ENCODE peak calls at places on chromosomes 1 and 21, in eight cellular contexts. One of them, this sample, is unnamed.

GRCh38 chr1:56584910-56585528 is 5.7 kb upstream of the PLPP3 start:
- DNase-seq in cardiac septum: no peak
- DNase-seq in ACHN: peak
- DNase-seq in NCI-H1930: no peak
- DNase-seq in activated T-helper 1 cell treated with anti-CD3 and anti-CD28 coated beads, Interleukin-12 subunit alpha, Interleukin-12 subunit beta, Interleukin-2, Interleukin-4 antibody, amounts not matched to agents 30 ng/mL and 10 ng/mL and 1 ng/mL, durations not matched to agents 14 hours and 24 hours and 36 hours: no peak
- DNase-seq in activated CD4-positive, alpha-beta memory T cell treated with anti-CD3 and anti-CD28 coated beads for 36 hours: no peak
- DNase-seq in keratinocyte: no peak
- DNase-seq in KBM-7: peak
- DNase-seq in this sample: peak

GRCh38 chr1:180636138-180636537 is 4.3 kb downstream of the XPR1 start:
- DNase-seq in keratinocyte: no peak
- DNase-seq in ACHN: peak
- DNase-seq in activated CD4-positive, alpha-beta memory T cell treated with anti-CD3 and anti-CD28 coated beads for 36 hours: no peak
- DNase-seq in KBM-7: no peak
- DNase-seq in NCI-H1930: no peak
- DNase-seq in cardiac septum: no peak
- DNase-seq in activated T-helper 1 cell treated with anti-CD3 and anti-CD28 coated beads, Interleukin-12 subunit alpha, Interleukin-12 subunit beta, Interleukin-2, Interleukin-4 antibody, amounts not matched to agents 30 ng/mL and 10 ng/mL and 1 ng/mL, durations not matched to agents 14 hours and 24 hours and 36 hours: no peak
- DNase-seq in this sample: no peak

GRCh38 chr1:30083800-30084464 is 639.5 kb downstream of the MATN1 start:
- DNase-seq in KBM-7: no peak
- DNase-seq in activated CD4-positive, alpha-beta memory T cell treated with anti-CD3 and anti-CD28 coated beads for 36 hours: no peak
- DNase-seq in keratinocyte: no peak
- DNase-seq in ACHN: peak
- DNase-seq in NCI-H1930: no peak
- DNase-seq in cardiac septum: no peak
- DNase-seq in activated T-helper 1 cell treated with anti-CD3 and anti-CD28 coated beads, Interleukin-12 subunit alpha, Interleukin-12 subunit beta, Interleukin-2, Interleukin-4 antibody, amounts not matched to agents 30 ng/mL and 10 ng/mL and 1 ng/mL, durations not matched to agents 14 hours and 24 hours and 36 hours: no peak
- DNase-seq in this sample: peak

GRCh38 chr1:239025997-239026694 is 360.2 kb upstream of the CHRM3 start:
- DNase-seq in KBM-7: no peak
- DNase-seq in NCI-H1930: peak
- DNase-seq in activated T-helper 1 cell treated with anti-CD3 and anti-CD28 coated beads, Interleukin-12 subunit alpha, Interleukin-12 subunit beta, Interleukin-2, Interleukin-4 antibody, amounts not matched to agents 30 ng/mL and 10 ng/mL and 1 ng/mL, durations not matched to agents 14 hours and 24 hours and 36 hours: no peak
- DNase-seq in activated CD4-positive, alpha-beta memory T cell treated with anti-CD3 and anti-CD28 coated beads for 36 hours: no peak
- DNase-seq in keratinocyte: no peak
- DNase-seq in ACHN: no peak
- DNase-seq in cardiac septum: no peak
- DNase-seq in this sample: no peak

GRCh38 chr1:67843335-67843734 is 10.1 kb upstream of the GNG12 start:
- DNase-seq in ACHN: no peak
- DNase-seq in keratinocyte: no peak
- DNase-seq in cardiac septum: no peak
- DNase-seq in NCI-H1930: no peak
- DNase-seq in activated T-helper 1 cell treated with anti-CD3 and anti-CD28 coated beads, Interleukin-12 subunit alpha, Interleukin-12 subunit beta, Interleukin-2, Interleukin-4 antibody, amounts not matched to agents 30 ng/mL and 10 ng/mL and 1 ng/mL, durations not matched to agents 14 hours and 24 hours and 36 hours: no peak
- DNase-seq in KBM-7: no peak
- DNase-seq in activated CD4-positive, alpha-beta memory T cell treated with anti-CD3 and anti-CD28 coated beads for 36 hours: no peak
- DNase-seq in this sample: no peak

GRCh38 chr1:204265665-204266064 is 51.9 kb upstream of the GOLT1A start:
- DNase-seq in cardiac septum: no peak
- DNase-seq in KBM-7: no peak
- DNase-seq in keratinocyte: no peak
- DNase-seq in ACHN: no peak
- DNase-seq in activated CD4-positive, alpha-beta memory T cell treated with anti-CD3 and anti-CD28 coated beads for 36 hours: no peak
- DNase-seq in activated T-helper 1 cell treated with anti-CD3 and anti-CD28 coated beads, Interleukin-12 subunit alpha, Interleukin-12 subunit beta, Interleukin-2, Interleukin-4 antibody, amounts not matched to agents 30 ng/mL and 10 ng/mL and 1 ng/mL, durations not matched to agents 14 hours and 24 hours and 36 hours: no peak
- DNase-seq in NCI-H1930: no peak
- DNase-seq in this sample: no peak

GRCh38 chr1:7432102-7432895 is 338.8 kb upstream of the VAMP3 start:
- DNase-seq in keratinocyte: no peak
- DNase-seq in activated T-helper 1 cell treated with anti-CD3 and anti-CD28 coated beads, Interleukin-12 subunit alpha, Interleukin-12 subunit beta, Interleukin-2, Interleukin-4 antibody, amounts not matched to agents 30 ng/mL and 10 ng/mL and 1 ng/mL, durations not matched to agents 14 hours and 24 hours and 36 hours: no peak
- DNase-seq in cardiac septum: no peak
- DNase-seq in activated CD4-positive, alpha-beta memory T cell treated with anti-CD3 and anti-CD28 coated beads for 36 hours: no peak
- DNase-seq in NCI-H1930: no peak
- DNase-seq in KBM-7: no peak
- DNase-seq in ACHN: no peak
- DNase-seq in this sample: no peak

GRCh38 chr1:197063212-197063611 is 3.8 kb downstream of the F13B start:
- DNase-seq in KBM-7: peak
- DNase-seq in ACHN: no peak
- DNase-seq in activated T-helper 1 cell treated with anti-CD3 and anti-CD28 coated beads, Interleukin-12 subunit alpha, Interleukin-12 subunit beta, Interleukin-2, Interleukin-4 antibody, amounts not matched to agents 30 ng/mL and 10 ng/mL and 1 ng/mL, durations not matched to agents 14 hours and 24 hours and 36 hours: no peak
- DNase-seq in activated CD4-positive, alpha-beta memory T cell treated with anti-CD3 and anti-CD28 coated beads for 36 hours: no peak
- DNase-seq in cardiac septum: no peak
- DNase-seq in NCI-H1930: no peak
- DNase-seq in keratinocyte: no peak
- DNase-seq in this sample: no peak

GRCh38 chr1:116166655-116167054 is 55.5 kb downstream of the MAB21L3 start:
- DNase-seq in activated T-helper 1 cell treated with anti-CD3 and anti-CD28 coated beads, Interleukin-12 subunit alpha, Interleukin-12 subunit beta, Interleukin-2, Interleukin-4 antibody, amounts not matched to agents 30 ng/mL and 10 ng/mL and 1 ng/mL, durations not matched to agents 14 hours and 24 hours and 36 hours: no peak
- DNase-seq in NCI-H1930: no peak
- DNase-seq in keratinocyte: no peak
- DNase-seq in cardiac septum: no peak
- DNase-seq in ACHN: no peak
- DNase-seq in KBM-7: no peak
- DNase-seq in activated CD4-positive, alpha-beta memory T cell treated with anti-CD3 and anti-CD28 coated beads for 36 hours: no peak
- DNase-seq in this sample: no peak

GRCh38 chr1:6131561-6131960 is 48.6 kb downstream of the CHD5 start:
- DNase-seq in activated CD4-positive, alpha-beta memory T cell treated with anti-CD3 and anti-CD28 coated beads for 36 hours: no peak
- DNase-seq in NCI-H1930: no peak
- DNase-seq in keratinocyte: no peak
- DNase-seq in cardiac septum: peak
- DNase-seq in activated T-helper 1 cell treated with anti-CD3 and anti-CD28 coated beads, Interleukin-12 subunit alpha, Interleukin-12 subunit beta, Interleukin-2, Interleukin-4 antibody, amounts not matched to agents 30 ng/mL and 10 ng/mL and 1 ng/mL, durations not matched to agents 14 hours and 24 hours and 36 hours: no peak
- DNase-seq in ACHN: no peak
- DNase-seq in KBM-7: no peak
- DNase-seq in this sample: no peak

GRCh38 chr1:165116732-165117131 is 239.8 kb downstream of the LMX1A start:
- DNase-seq in KBM-7: no peak
- DNase-seq in keratinocyte: peak
- DNase-seq in cardiac septum: no peak
- DNase-seq in ACHN: peak
- DNase-seq in NCI-H1930: no peak
- DNase-seq in activated T-helper 1 cell treated with anti-CD3 and anti-CD28 coated beads, Interleukin-12 subunit alpha, Interleukin-12 subunit beta, Interleukin-2, Interleukin-4 antibody, amounts not matched to agents 30 ng/mL and 10 ng/mL and 1 ng/mL, durations not matched to agents 14 hours and 24 hours and 36 hours: no peak
- DNase-seq in activated CD4-positive, alpha-beta memory T cell treated with anti-CD3 and anti-CD28 coated beads for 36 hours: no peak
- DNase-seq in this sample: peak

GRCh38 chr21:44414291-44415072 is 40.8 kb upstream of the LRRC3 start:
- DNase-seq in activated T-helper 1 cell treated with anti-CD3 and anti-CD28 coated beads, Interleukin-12 subunit alpha, Interleukin-12 subunit beta, Interleukin-2, Interleukin-4 antibody, amounts not matched to agents 30 ng/mL and 10 ng/mL and 1 ng/mL, durations not matched to agents 14 hours and 24 hours and 36 hours: no peak
- DNase-seq in KBM-7: no peak
- DNase-seq in keratinocyte: no peak
- DNase-seq in NCI-H1930: no peak
- DNase-seq in activated CD4-positive, alpha-beta memory T cell treated with anti-CD3 and anti-CD28 coated beads for 36 hours: no peak
- DNase-seq in ACHN: no peak
- DNase-seq in cardiac septum: peak
- DNase-seq in this sample: peak

GRCh38 chr1:64182207-64182606 is 21.2 kb upstream of the UBE2U start:
- DNase-seq in NCI-H1930: no peak
- DNase-seq in activated CD4-positive, alpha-beta memory T cell treated with anti-CD3 and anti-CD28 coated beads for 36 hours: no peak
- DNase-seq in cardiac septum: no peak
- DNase-seq in keratinocyte: no peak
- DNase-seq in KBM-7: no peak
- DNase-seq in ACHN: no peak
- DNase-seq in activated T-helper 1 cell treated with anti-CD3 and anti-CD28 coated beads, Interleukin-12 subunit alpha, Interleukin-12 subunit beta, Interleukin-2, Interleukin-4 antibody, amounts not matched to agents 30 ng/mL and 10 ng/mL and 1 ng/mL, durations not matched to agents 14 hours and 24 hours and 36 hours: no peak
- DNase-seq in this sample: no peak

GRCh38 chr1:62209931-62210595 is 15.4 kb downstream of the L1TD1 start:
- DNase-seq in activated CD4-positive, alpha-beta memory T cell treated with anti-CD3 and anti-CD28 coated beads for 36 hours: no peak
- DNase-seq in NCI-H1930: no peak
- DNase-seq in ACHN: no peak
- DNase-seq in cardiac septum: peak
- DNase-seq in KBM-7: no peak
- DNase-seq in activated T-helper 1 cell treated with anti-CD3 and anti-CD28 coated beads, Interleukin-12 subunit alpha, Interleukin-12 subunit beta, Interleukin-2, Interleukin-4 antibody, amounts not matched to agents 30 ng/mL and 10 ng/mL and 1 ng/mL, durations not matched to agents 14 hours and 24 hours and 36 hours: no peak
- DNase-seq in keratinocyte: peak
- DNase-seq in this sample: no peak

GRCh38 chr21:17495680-17496079 is 17.2 kb upstream of the CXADR start:
- DNase-seq in keratinocyte: no peak
- DNase-seq in NCI-H1930: no peak
- DNase-seq in activated T-helper 1 cell treated with anti-CD3 and anti-CD28 coated beads, Interleukin-12 subunit alpha, Interleukin-12 subunit beta, Interleukin-2, Interleukin-4 antibody, amounts not matched to agents 30 ng/mL and 10 ng/mL and 1 ng/mL, durations not matched to agents 14 hours and 24 hours and 36 hours: no peak
- DNase-seq in ACHN: no peak
- DNase-seq in cardiac septum: no peak
- DNase-seq in KBM-7: no peak
- DNase-seq in activated CD4-positive, alpha-beta memory T cell treated with anti-CD3 and anti-CD28 coated beads for 36 hours: no peak
- DNase-seq in this sample: peak

GRCh38 chr1:72000809-72001208 is 281.5 kb downstream of the NEGR1 start:
- DNase-seq in activated CD4-positive, alpha-beta memory T cell treated with anti-CD3 and anti-CD28 coated beads for 36 hours: no peak
- DNase-seq in KBM-7: peak
- DNase-seq in ACHN: peak
- DNase-seq in keratinocyte: peak
- DNase-seq in cardiac septum: no peak
- DNase-seq in activated T-helper 1 cell treated with anti-CD3 and anti-CD28 coated beads, Interleukin-12 subunit alpha, Interleukin-12 subunit beta, Interleukin-2, Interleukin-4 antibody, amounts not matched to agents 30 ng/mL and 10 ng/mL and 1 ng/mL, durations not matched to agents 14 hours and 24 hours and 36 hours: no peak
- DNase-seq in NCI-H1930: no peak
- DNase-seq in this sample: no peak

GRCh38 chr1:48362901-48363300 is 109.1 kb downstream of the SPATA6 start:
- DNase-seq in ACHN: no peak
- DNase-seq in keratinocyte: no peak
- DNase-seq in KBM-7: no peak
- DNase-seq in NCI-H1930: no peak
- DNase-seq in activated CD4-positive, alpha-beta memory T cell treated with anti-CD3 and anti-CD28 coated beads for 36 hours: no peak
- DNase-seq in activated T-helper 1 cell treated with anti-CD3 and anti-CD28 coated beads, Interleukin-12 subunit alpha, Interleukin-12 subunit beta, Interleukin-2, Interleukin-4 antibody, amounts not matched to agents 30 ng/mL and 10 ng/mL and 1 ng/mL, durations not matched to agents 14 hours and 24 hours and 36 hours: no peak
- DNase-seq in cardiac septum: no peak
- DNase-seq in this sample: no peak

GRCh38 chr1:62593825-62594394 is 3.4 kb upstream of the ANGPTL3 start:
- DNase-seq in keratinocyte: no peak
- DNase-seq in NCI-H1930: no peak
- DNase-seq in ACHN: no peak
- DNase-seq in activated T-helper 1 cell treated with anti-CD3 and anti-CD28 coated beads, Interleukin-12 subunit alpha, Interleukin-12 subunit beta, Interleukin-2, Interleukin-4 antibody, amounts not matched to agents 30 ng/mL and 10 ng/mL and 1 ng/mL, durations not matched to agents 14 hours and 24 hours and 36 hours: no peak
- DNase-seq in KBM-7: no peak
- DNase-seq in cardiac septum: no peak
- DNase-seq in activated CD4-positive, alpha-beta memory T cell treated with anti-CD3 and anti-CD28 coated beads for 36 hours: no peak
- DNase-seq in this sample: no peak

GRCh38 chr1:9670085-9670484 is 18.6 kb downstream of the PIK3CD start:
- DNase-seq in NCI-H1930: no peak
- DNase-seq in cardiac septum: no peak
- DNase-seq in activated T-helper 1 cell treated with anti-CD3 and anti-CD28 coated beads, Interleukin-12 subunit alpha, Interleukin-12 subunit beta, Interleukin-2, Interleukin-4 antibody, amounts not matched to agents 30 ng/mL and 10 ng/mL and 1 ng/mL, durations not matched to agents 14 hours and 24 hours and 36 hours: no peak
- DNase-seq in KBM-7: peak
- DNase-seq in activated CD4-positive, alpha-beta memory T cell treated with anti-CD3 and anti-CD28 coated beads for 36 hours: peak
- DNase-seq in keratinocyte: no peak
- DNase-seq in ACHN: no peak
- DNase-seq in this sample: no peak

GRCh38 chr1:1400576-1401456 is 1.7 kb upstream of the CCNL2 start:
- DNase-seq in activated T-helper 1 cell treated with anti-CD3 and anti-CD28 coated beads, Interleukin-12 subunit alpha, Interleukin-12 subunit beta, Interleukin-2, Interleukin-4 antibody, amounts not matched to agents 30 ng/mL and 10 ng/mL and 1 ng/mL, durations not matched to agents 14 hours and 24 hours and 36 hours: no peak
- DNase-seq in cardiac septum: no peak
- DNase-seq in KBM-7: no peak
- DNase-seq in ACHN: no peak
- DNase-seq in NCI-H1930: no peak
- DNase-seq in activated CD4-positive, alpha-beta memory T cell treated with anti-CD3 and anti-CD28 coated beads for 36 hours: no peak
- DNase-seq in keratinocyte: no peak
- DNase-seq in this sample: peak

GRCh38 chr1:185155600-185156320 is 993 bp downstream of the TRMT1L start:
- DNase-seq in activated CD4-positive, alpha-beta memory T cell treated with anti-CD3 and anti-CD28 coated beads for 36 hours: no peak
- DNase-seq in ACHN: peak
- DNase-seq in activated T-helper 1 cell treated with anti-CD3 and anti-CD28 coated beads, Interleukin-12 subunit alpha, Interleukin-12 subunit beta, Interleukin-2, Interleukin-4 antibody, amounts not matched to agents 30 ng/mL and 10 ng/mL and 1 ng/mL, durations not matched to agents 14 hours and 24 hours and 36 hours: no peak
- DNase-seq in NCI-H1930: no peak
- DNase-seq in cardiac septum: no peak
- DNase-seq in KBM-7: peak
- DNase-seq in keratinocyte: no peak
- DNase-seq in this sample: peak

GRCh38 chr21:22575165-22575584 is 1577.0 kb downstream of the NCAM2 start:
- DNase-seq in KBM-7: peak
- DNase-seq in activated CD4-positive, alpha-beta memory T cell treated with anti-CD3 and anti-CD28 coated beads for 36 hours: no peak
- DNase-seq in cardiac septum: no peak
- DNase-seq in NCI-H1930: no peak
- DNase-seq in ACHN: peak
- DNase-seq in keratinocyte: no peak
- DNase-seq in activated T-helper 1 cell treated with anti-CD3 and anti-CD28 coated beads, Interleukin-12 subunit alpha, Interleukin-12 subunit beta, Interleukin-2, Interleukin-4 antibody, amounts not matched to agents 30 ng/mL and 10 ng/mL and 1 ng/mL, durations not matched to agents 14 hours and 24 hours and 36 hours: no peak
- DNase-seq in this sample: peak

GRCh38 chr1:9084883-9085282 is 15.4 kb upstream of the SLC2A5 start:
- DNase-seq in activated T-helper 1 cell treated with anti-CD3 and anti-CD28 coated beads, Interleukin-12 subunit alpha, Interleukin-12 subunit beta, Interleukin-2, Interleukin-4 antibody, amounts not matched to agents 30 ng/mL and 10 ng/mL and 1 ng/mL, durations not matched to agents 14 hours and 24 hours and 36 hours: no peak
- DNase-seq in cardiac septum: no peak
- DNase-seq in ACHN: no peak
- DNase-seq in keratinocyte: no peak
- DNase-seq in KBM-7: no peak
- DNase-seq in activated CD4-positive, alpha-beta memory T cell treated with anti-CD3 and anti-CD28 coated beads for 36 hours: no peak
- DNase-seq in NCI-H1930: no peak
- DNase-seq in this sample: peak

GRCh38 chr1:205810448-205811157 is 2.4 kb downstream of the SLC41A1 start:
- DNase-seq in keratinocyte: no peak
- DNase-seq in cardiac septum: no peak
- DNase-seq in KBM-7: peak
- DNase-seq in ACHN: no peak
- DNase-seq in NCI-H1930: no peak
- DNase-seq in activated CD4-positive, alpha-beta memory T cell treated with anti-CD3 and anti-CD28 coated beads for 36 hours: no peak
- DNase-seq in activated T-helper 1 cell treated with anti-CD3 and anti-CD28 coated beads, Interleukin-12 subunit alpha, Interleukin-12 subunit beta, Interleukin-2, Interleukin-4 antibody, amounts not matched to agents 30 ng/mL and 10 ng/mL and 1 ng/mL, durations not matched to agents 14 hours and 24 hours and 36 hours: no peak
- DNase-seq in this sample: no peak

GRCh38 chr1:234911787-234912186 is 216.8 kb downstream of the TOMM20 start:
- DNase-seq in activated CD4-positive, alpha-beta memory T cell treated with anti-CD3 and anti-CD28 coated beads for 36 hours: peak
- DNase-seq in ACHN: no peak
- DNase-seq in activated T-helper 1 cell treated with anti-CD3 and anti-CD28 coated beads, Interleukin-12 subunit alpha, Interleukin-12 subunit beta, Interleukin-2, Interleukin-4 antibody, amounts not matched to agents 30 ng/mL and 10 ng/mL and 1 ng/mL, durations not matched to agents 14 hours and 24 hours and 36 hours: no peak
- DNase-seq in KBM-7: no peak
- DNase-seq in keratinocyte: no peak
- DNase-seq in cardiac septum: no peak
- DNase-seq in NCI-H1930: no peak
- DNase-seq in this sample: no peak

GRCh38 chr1:4485398-4485797 is 169.0 kb upstream of the AJAP1 start:
- DNase-seq in keratinocyte: no peak
- DNase-seq in NCI-H1930: no peak
- DNase-seq in activated CD4-positive, alpha-beta memory T cell treated with anti-CD3 and anti-CD28 coated beads for 36 hours: no peak
- DNase-seq in activated T-helper 1 cell treated with anti-CD3 and anti-CD28 coated beads, Interleukin-12 subunit alpha, Interleukin-12 subunit beta, Interleukin-2, Interleukin-4 antibody, amounts not matched to agents 30 ng/mL and 10 ng/mL and 1 ng/mL, durations not matched to agents 14 hours and 24 hours and 36 hours: no peak
- DNase-seq in cardiac septum: no peak
- DNase-seq in KBM-7: no peak
- DNase-seq in ACHN: no peak
- DNase-seq in this sample: no peak

GRCh38 chr1:85607126-85607912 is 26.8 kb downstream of the CCN1 start:
- DNase-seq in keratinocyte: peak
- DNase-seq in KBM-7: no peak
- DNase-seq in ACHN: peak
- DNase-seq in NCI-H1930: no peak
- DNase-seq in activated T-helper 1 cell treated with anti-CD3 and anti-CD28 coated beads, Interleukin-12 subunit alpha, Interleukin-12 subunit beta, Interleukin-2, Interleukin-4 antibody, amounts not matched to agents 30 ng/mL and 10 ng/mL and 1 ng/mL, durations not matched to agents 14 hours and 24 hours and 36 hours: no peak
- DNase-seq in cardiac septum: no peak
- DNase-seq in activated CD4-positive, alpha-beta memory T cell treated with anti-CD3 and anti-CD28 coated beads for 36 hours: no peak
- DNase-seq in this sample: peak

GRCh38 chr1:186858923-186859322 is 30.2 kb downstream of the PLA2G4A start:
- DNase-seq in NCI-H1930: no peak
- DNase-seq in activated CD4-positive, alpha-beta memory T cell treated with anti-CD3 and anti-CD28 coated beads for 36 hours: no peak
- DNase-seq in ACHN: no peak
- DNase-seq in keratinocyte: peak
- DNase-seq in KBM-7: no peak
- DNase-seq in cardiac septum: no peak
- DNase-seq in activated T-helper 1 cell treated with anti-CD3 and anti-CD28 coated beads, Interleukin-12 subunit alpha, Interleukin-12 subunit beta, Interleukin-2, Interleukin-4 antibody, amounts not matched to agents 30 ng/mL and 10 ng/mL and 1 ng/mL, durations not matched to agents 14 hours and 24 hours and 36 hours: no peak
- DNase-seq in this sample: no peak

GRCh38 chr1:56967900-56968832 is 2.4 kb upstream of the C8B start:
- DNase-seq in cardiac septum: no peak
- DNase-seq in keratinocyte: no peak
- DNase-seq in NCI-H1930: no peak
- DNase-seq in activated T-helper 1 cell treated with anti-CD3 and anti-CD28 coated beads, Interleukin-12 subunit alpha, Interleukin-12 subunit beta, Interleukin-2, Interleukin-4 antibody, amounts not matched to agents 30 ng/mL and 10 ng/mL and 1 ng/mL, durations not matched to agents 14 hours and 24 hours and 36 hours: no peak
- DNase-seq in activated CD4-positive, alpha-beta memory T cell treated with anti-CD3 and anti-CD28 coated beads for 36 hours: peak
- DNase-seq in KBM-7: peak
- DNase-seq in ACHN: peak
- DNase-seq in this sample: peak

GRCh38 chr1:200317236-200317635 is 92.6 kb downstream of the ZNF281 start:
- DNase-seq in ACHN: no peak
- DNase-seq in NCI-H1930: no peak
- DNase-seq in cardiac septum: no peak
- DNase-seq in keratinocyte: no peak
- DNase-seq in activated T-helper 1 cell treated with anti-CD3 and anti-CD28 coated beads, Interleukin-12 subunit alpha, Interleukin-12 subunit beta, Interleukin-2, Interleukin-4 antibody, amounts not matched to agents 30 ng/mL and 10 ng/mL and 1 ng/mL, durations not matched to agents 14 hours and 24 hours and 36 hours: no peak
- DNase-seq in KBM-7: no peak
- DNase-seq in activated CD4-positive, alpha-beta memory T cell treated with anti-CD3 and anti-CD28 coated beads for 36 hours: no peak
- DNase-seq in this sample: peak

GRCh38 chr1:87718241-87718950 is 389.7 kb downstream of the LMO4 start:
- DNase-seq in activated T-helper 1 cell treated with anti-CD3 and anti-CD28 coated beads, Interleukin-12 subunit alpha, Interleukin-12 subunit beta, Interleukin-2, Interleukin-4 antibody, amounts not matched to agents 30 ng/mL and 10 ng/mL and 1 ng/mL, durations not matched to agents 14 hours and 24 hours and 36 hours: no peak
- DNase-seq in ACHN: no peak
- DNase-seq in keratinocyte: no peak
- DNase-seq in activated CD4-positive, alpha-beta memory T cell treated with anti-CD3 and anti-CD28 coated beads for 36 hours: no peak
- DNase-seq in cardiac septum: no peak
- DNase-seq in KBM-7: no peak
- DNase-seq in NCI-H1930: no peak
- DNase-seq in this sample: no peak

GRCh38 chr1:53048960-53049573 is 12.9 kb upstream of the PODN start:
- DNase-seq in KBM-7: no peak
- DNase-seq in cardiac septum: no peak
- DNase-seq in NCI-H1930: no peak
- DNase-seq in activated CD4-positive, alpha-beta memory T cell treated with anti-CD3 and anti-CD28 coated beads for 36 hours: no peak
- DNase-seq in ACHN: no peak
- DNase-seq in activated T-helper 1 cell treated with anti-CD3 and anti-CD28 coated beads, Interleukin-12 subunit alpha, Interleukin-12 subunit beta, Interleukin-2, Interleukin-4 antibody, amounts not matched to agents 30 ng/mL and 10 ng/mL and 1 ng/mL, durations not matched to agents 14 hours and 24 hours and 36 hours: no peak
- DNase-seq in keratinocyte: no peak
- DNase-seq in this sample: no peak

GRCh38 chr1:53367503-53368313 is 39.8 kb upstream of the LRP8 start:
- DNase-seq in NCI-H1930: no peak
- DNase-seq in activated CD4-positive, alpha-beta memory T cell treated with anti-CD3 and anti-CD28 coated beads for 36 hours: peak
- DNase-seq in activated T-helper 1 cell treated with anti-CD3 and anti-CD28 coated beads, Interleukin-12 subunit alpha, Interleukin-12 subunit beta, Interleukin-2, Interleukin-4 antibody, amounts not matched to agents 30 ng/mL and 10 ng/mL and 1 ng/mL, durations not matched to agents 14 hours and 24 hours and 36 hours: peak
- DNase-seq in keratinocyte: no peak
- DNase-seq in ACHN: no peak
- DNase-seq in cardiac septum: peak
- DNase-seq in KBM-7: peak
- DNase-seq in this sample: no peak

GRCh38 chr1:51284487-51284954 is 45.8 kb downstream of the TTC39A start:
- DNase-seq in activated T-helper 1 cell treated with anti-CD3 and anti-CD28 coated beads, Interleukin-12 subunit alpha, Interleukin-12 subunit beta, Interleukin-2, Interleukin-4 antibody, amounts not matched to agents 30 ng/mL and 10 ng/mL and 1 ng/mL, durations not matched to agents 14 hours and 24 hours and 36 hours: no peak
- DNase-seq in KBM-7: peak
- DNase-seq in keratinocyte: no peak
- DNase-seq in ACHN: no peak
- DNase-seq in cardiac septum: no peak
- DNase-seq in NCI-H1930: no peak
- DNase-seq in activated CD4-positive, alpha-beta memory T cell treated with anti-CD3 and anti-CD28 coated beads for 36 hours: no peak
- DNase-seq in this sample: peak

This sample was measured in Daoy.